ENCODE peak calls at places on chromosomes 13 and 19, in eight cellular contexts. I is activated CD8-positive, alpha-beta memory T cell treated with anti-CD3 and anti-CD28 coated beads, Interleukin-2, amount 10 ng/mL, durations not matched to agents 7 days and 5 days; Y is A549; Z is spleen; W is HCEC 1CT; D is substantia nigra; E is hippocampal formation; B is fibroblast of the aortic adventitia. X is an unnamed sample.

GRCh38 chr13:45658586-45659235 is 43.2 kb upstream of the ERICH6B start:
- DNase-seq in Z (no peak), D (no peak), I (no peak), E (no peak), W (peak), Y (no peak), B (peak), X (no peak)

GRCh38 chr13:62250501-62251175 is 835.0 kb upstream of the PCDH20 start:
- DNase-seq in B (no peak), I (no peak), Z (no peak), E (no peak), W (no peak), D (no peak), Y (no peak), X (no peak)

GRCh38 chr19:30068528-30069395 is 126.7 kb downstream of the URI1 start:
- DNase-seq in Y (no peak), B (no peak), E (no peak), W (no peak), Z (peak), I (peak), D (no peak), X (no peak)

GRCh38 chr19:1214862-1215731 is 9.5 kb downstream of the STK11 start:
- DNase-seq in D (peak), I (no peak), Y (no peak), W (no peak), Z (peak), B (no peak), E (no peak), X (no peak)

GRCh38 chr13:76378767-76379166 is 507.4 kb downstream of the KCTD12 start:
- DNase-seq in I (no peak), Z (no peak), Y (no peak), E (no peak), D (no peak), W (no peak), B (no peak), X (no peak)

GRCh38 chr19:29841559-29842367 is 30.0 kb downstream of the CCNE1 start:
- DNase-seq in W (peak), B (peak), Z (no peak), I (no peak), Y (peak), D (peak), E (no peak), X (no peak)

GRCh38 chr19:45023048-45023447 is 15.8 kb upstream of the CLASRP start:
- DNase-seq in I (no peak), W (no peak), Z (no peak), Y (no peak), B (no peak), D (no peak), E (no peak), X (no peak)

GRCh38 chr13:109416001-109416400 is 370.4 kb downstream of the IRS2 start:
- DNase-seq in Y (no peak), E (no peak), D (no peak), Z (no peak), I (no peak), B (no peak), W (no peak), X (no peak)

GRCh38 chr19:2330632-2331284 is 2.3 kb downstream of the SPPL2B start:
- DNase-seq in W (no peak), Z (no peak), B (no peak), D (no peak), E (no peak), I (no peak), Y (no peak), X (no peak)

GRCh38 chr19:35409191-35409590 is 38.3 kb downstream of the GPR42 start:
- DNase-seq in Y (no peak), B (no peak), I (no peak), Z (no peak), E (no peak), W (no peak), D (no peak), X (no peak)

GRCh38 chr19:29768166-29768565 is 43.6 kb upstream of the CCNE1 start:
- DNase-seq in D (no peak), Y (no peak), E (no peak), W (no peak), B (no peak), I (no peak), Z (no peak), X (no peak)

GRCh38 chr19:46298477-46299003 is 1.7 kb downstream of the HIF3A start:
- DNase-seq in I (no peak), B (no peak), Z (no peak), D (no peak), E (no peak), Y (no peak), W (no peak), X (no peak)

GRCh38 chr13:69704311-69704710 is 403.3 kb upstream of the ATXN8OS start:
- DNase-seq in I (no peak), W (no peak), Y (no peak), E (no peak), D (no peak), B (no peak), Z (no peak), X (no peak)

GRCh38 chr13:41564046-41564445 is 106.7 kb downstream of the RGCC start:
- DNase-seq in D (no peak), E (no peak), W (no peak), Y (no peak), B (peak), I (no peak), Z (no peak), X (no peak)

GRCh38 chr19:49832556-49832955 is 14.5 kb downstream of the MED25 start:
- DNase-seq in E (no peak), Y (no peak), W (no peak), I (no peak), D (no peak), B (no peak), Z (no peak), X (no peak)

GRCh38 chr13:40026174-40026585 is 370.7 kb downstream of the COG6 start:
- DNase-seq in B (peak), I (peak), D (no peak), Z (no peak), Y (no peak), W (no peak), E (no peak), X (no peak)

GRCh38 chr19:18503337-18503970 is 18.4 kb downstream of the ELL start:
- DNase-seq in I (no peak), B (no peak), W (no peak), D (peak), E (no peak), Z (peak), Y (no peak), X (no peak)

GRCh38 chr19:55581828-55582223 is 1.2 kb upstream of the ZNF579 start:
- DNase-seq in Z (no peak), B (no peak), E (no peak), W (no peak), Y (peak), I (no peak), D (no peak), X (no peak)

X was measured in NCI-H1417 treated with DMSO at 0.1 percent for 48 hours.